ENCODE peak calls at places on chromosomes 3 and 15, in five cellular contexts. One of them, this sample, is unnamed.
A peak's percentile ranks its signal among the peaks of the same experiment; 100 is the strongest.

GRCh38 chr15:59371458-59372351 is 966 bp downstream of the MYO1E start:
- DNase-seq in hypothalamus: peak; percentile 52
- DNase-seq in AG04450: no peak
- DNase-seq in IMR-90: no peak
- DNase-seq in ecto neural progenitor cell: no peak
- DNase-seq in this sample: no peak

GRCh38 chr3:29686889-29687592 is 406.2 kb downstream of the RBMS3 start:
- DNase-seq in AG04450: no peak
- DNase-seq in hypothalamus: no peak
- DNase-seq in ecto neural progenitor cell: no peak
- DNase-seq in IMR-90: peak; percentile 80
- DNase-seq in this sample: no peak

GRCh38 chr15:45795487-45796069 is 160.7 kb downstream of the SQOR start:
- DNase-seq in hypothalamus: no peak
- DNase-seq in IMR-90: peak; percentile 24
- DNase-seq in ecto neural progenitor cell: no peak
- DNase-seq in AG04450: no peak
- DNase-seq in this sample: peak; percentile 9

GRCh38 chr3:79040701-79041100 is 727.1 kb downstream of the ROBO1 start:
- DNase-seq in ecto neural progenitor cell: no peak
- DNase-seq in IMR-90: peak; percentile 91
- DNase-seq in AG04450: peak; percentile 23
- DNase-seq in hypothalamus: no peak
- DNase-seq in this sample: no peak

GRCh38 chr3:197327701-197328100 is 29.3 kb upstream of the DLG1 start:
- DNase-seq in IMR-90: peak; percentile 56
- DNase-seq in hypothalamus: peak; percentile 33
- DNase-seq in ecto neural progenitor cell: no peak
- DNase-seq in AG04450: peak; percentile 26
- DNase-seq in this sample: no peak

GRCh38 chr3:155391583-155391982 is 98.1 kb upstream of the STRIT1 start:
- DNase-seq in ecto neural progenitor cell: peak; percentile 57
- DNase-seq in AG04450: no peak
- DNase-seq in IMR-90: peak; percentile 12
- DNase-seq in hypothalamus: no peak
- DNase-seq in this sample: peak; percentile 62

GRCh38 chr3:106913111-106913698 is 464.0 kb upstream of the CCDC54 start:
- DNase-seq in AG04450: no peak
- DNase-seq in IMR-90: peak; percentile 12
- DNase-seq in ecto neural progenitor cell: peak; percentile 62
- DNase-seq in hypothalamus: no peak
- DNase-seq in this sample: no peak

GRCh38 chr3:52373676-52374075 is 57.6 kb downstream of the DNAH1 start:
- DNase-seq in hypothalamus: no peak
- DNase-seq in ecto neural progenitor cell: no peak
- DNase-seq in IMR-90: peak; percentile 1
- DNase-seq in AG04450: no peak
- DNase-seq in this sample: no peak

GRCh38 chr3:98705694-98706093 is 57.4 kb upstream of the ST3GAL6 start:
- DNase-seq in hypothalamus: no peak
- DNase-seq in AG04450: no peak
- DNase-seq in ecto neural progenitor cell: no peak
- DNase-seq in IMR-90: no peak
- DNase-seq in this sample: no peak

GRCh38 chr15:89322822-89323221 is 11.8 kb downstream of the POLG start:
- DNase-seq in IMR-90: no peak
- DNase-seq in AG04450: no peak
- DNase-seq in ecto neural progenitor cell: no peak
- DNase-seq in hypothalamus: no peak
- DNase-seq in this sample: no peak

GRCh38 chr3:125160911-125161371 is 51.6 kb downstream of the SLC12A8 start:
- DNase-seq in IMR-90: peak; percentile 62
- DNase-seq in ecto neural progenitor cell: peak; percentile 41
- DNase-seq in AG04450: no peak
- DNase-seq in hypothalamus: no peak
- DNase-seq in this sample: no peak

GRCh38 chr3:6799264-6799915 is 61.5 kb upstream of the GRM7 start:
- DNase-seq in ecto neural progenitor cell: peak; percentile 46
- DNase-seq in IMR-90: no peak
- DNase-seq in hypothalamus: peak; percentile 3
- DNase-seq in AG04450: no peak
- DNase-seq in this sample: no peak

GRCh38 chr15:52735231-52736089 is 54.7 kb downstream of the ONECUT1 start:
- DNase-seq in hypothalamus: peak; percentile 1
- DNase-seq in IMR-90: peak; percentile 71
- DNase-seq in AG04450: peak; percentile 38
- DNase-seq in ecto neural progenitor cell: peak; percentile 77
- DNase-seq in this sample: peak; percentile 69

GRCh38 chr15:42890161-42890913 is 30.2 kb downstream of the TTBK2 start:
- DNase-seq in AG04450: peak; percentile 49
- DNase-seq in hypothalamus: no peak
- DNase-seq in ecto neural progenitor cell: no peak
- DNase-seq in IMR-90: peak; percentile 88
- DNase-seq in this sample: peak; percentile 83